ENCODE peak calls at places on chromosomes 7 and 10, in eight cellular contexts. R, K, D, F, H, M, X and J are unnamed samples.

GRCh38 chr10:110758898-110759297 is 112.8 kb upstream of the PDCD4 start:
- DNase-seq in F (no peak), M (peak), X (no peak), D (no peak), K (peak), R (no peak), H (no peak), J (no peak)

GRCh38 chr10:112137381-112137987 is 46.1 kb downstream of the GPAM start:
- DNase-seq in H (peak), M (peak), K (peak), X (peak), D (peak), F (peak), R (peak), J (peak)

GRCh38 chr10:24393206-24393605 is 184.3 kb downstream of the KIAA1217 start:
- DNase-seq in K (no peak), M (no peak), R (no peak), F (no peak), H (no peak), D (no peak), X (no peak), J (no peak)

GRCh38 chr10:32687116-32687515 is 241.2 kb downstream of the CCDC7 start:
- DNase-seq in F (no peak), H (no peak), D (no peak), K (no peak), X (no peak), R (no peak), M (no peak), J (no peak)

GRCh38 chr7:50534690-50535290 is 30.4 kb downstream of the DDC start:
- DNase-seq in F (no peak), R (no peak), M (peak), H (no peak), K (peak), D (no peak), X (peak), J (no peak)

GRCh38 chr10:115948415-115948814 is 324.6 kb downstream of the GFRA1 start:
- DNase-seq in H (no peak), M (no peak), R (no peak), D (no peak), F (no peak), X (no peak), K (peak), J (peak)

GRCh38 chr7:74134117-74134539 is 40.0 kb upstream of the EIF4H start:
- DNase-seq in F (no peak), R (no peak), X (no peak), H (no peak), D (no peak), M (no peak), K (no peak), J (no peak)

GRCh38 chr10:109275970-109276369 is 647.3 kb downstream of the XPNPEP1 start:
- DNase-seq in R (no peak), K (no peak), H (no peak), F (no peak), D (no peak), M (no peak), X (no peak), J (no peak)

GRCh38 chr7:36408589-36408988 is 18.9 kb downstream of the ANLN start:
- DNase-seq in H (no peak), K (no peak), R (no peak), D (no peak), F (no peak), M (no peak), X (no peak), J (no peak)

GRCh38 chr10:117477961-117478670 is 64.4 kb upstream of the EMX2 start:
- DNase-seq in R (no peak), M (no peak), D (no peak), F (no peak), H (no peak), X (no peak), K (peak), J (no peak)

GRCh38 chr7:25353191-25353590 is 124.9 kb upstream of the NPVF start:
- DNase-seq in R (no peak), D (no peak), X (no peak), F (no peak), H (no peak), K (peak), M (no peak), J (no peak)

GRCh38 chr10:28839600-28840007 is 162.3 kb downstream of the BAMBI start:
- DNase-seq in K (peak), D (no peak), F (peak), X (peak), M (peak), H (no peak), R (no peak), J (no peak)

GRCh38 chr10:114022292-114022691 is 21.4 kb upstream of the ADRB1 start:
- DNase-seq in H (peak), X (no peak), R (no peak), F (peak), D (no peak), K (no peak), M (no peak), J (no peak)

GRCh38 chr10:96417432-96417831 is 58.6 kb upstream of the OPALIN start:
- DNase-seq in F (no peak), M (no peak), K (peak), X (no peak), D (no peak), R (no peak), H (no peak), J (peak)

GRCh38 chr7:2037805-2038635 is 194.7 kb downstream of the MAD1L1 start:
- DNase-seq in H (peak), F (peak), R (no peak), D (no peak), X (peak), K (peak), M (no peak), J (peak)
- H3K4me3 ChIP-seq in H (no peak), F (peak), R (peak), D (no peak), X (no peak), K (no peak), M (no peak), J (no peak)

GRCh38 chr7:30751257-30751650 is 681 bp upstream of the INMT start:
- DNase-seq in R (no peak), H (no peak), D (no peak), K (no peak), M (no peak), F (no peak), X (no peak), J (no peak)

GRCh38 chr7:30752484-30752883 is 549 bp downstream of the INMT start:
- DNase-seq in H (no peak), X (no peak), F (no peak), R (no peak), M (no peak), D (no peak), K (no peak), J (no peak)

GRCh38 chr7:30752979-30753378 is 1.0 kb downstream of the INMT start:
- DNase-seq in H (peak), F (peak), D (no peak), R (no peak), X (peak), M (no peak), K (no peak), J (no peak)

GRCh38 chr7:30750574-30751256 is 1.2 kb upstream of the INMT start:
- DNase-seq in R (no peak), F (peak), K (no peak), D (no peak), H (peak), X (peak), M (peak), J (no peak)

DNA sequence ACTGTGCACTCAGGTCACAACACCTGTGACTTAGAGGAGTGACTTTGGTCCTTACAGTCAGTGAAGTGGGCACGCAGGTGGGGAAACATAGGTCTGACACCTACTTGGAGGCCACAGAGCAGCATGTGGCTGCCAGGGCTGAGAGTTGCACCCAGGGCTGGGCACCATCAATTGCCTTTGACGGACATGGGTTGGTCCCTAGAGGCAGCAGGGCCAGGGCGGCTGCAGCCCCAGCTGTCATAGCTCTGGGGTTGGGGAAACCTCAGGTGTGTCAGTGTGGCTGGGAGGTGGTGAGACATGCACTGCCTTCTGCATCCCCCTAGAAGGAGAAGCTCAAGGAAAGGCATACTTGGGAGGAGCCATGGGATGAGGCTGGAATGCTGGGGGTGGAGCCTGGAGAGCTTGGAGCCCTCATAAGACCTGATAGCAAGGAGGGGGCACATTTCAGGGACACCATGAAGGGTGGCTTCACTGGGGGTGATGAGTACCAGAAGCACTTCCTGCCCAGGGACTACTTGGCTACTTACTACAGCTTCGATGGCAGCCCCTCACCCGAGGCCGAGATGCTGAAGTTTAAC is at the start of gene INMT:
- DNase-seq in F (peak), H (no peak), X (peak), K (no peak), R (no peak), D (no peak), M (no peak), J (no peak)
- H3K4me3 ChIP-seq in F (peak), H (peak), X (peak), K (no peak), R (no peak), D (no peak), M (no peak), J (no peak)

GRCh38 chr7:154306036-154306435 is 253.8 kb downstream of the DPP6 start:
- DNase-seq in H (no peak), M (no peak), F (no peak), R (no peak), D (no peak), X (no peak), K (no peak), J (no peak)
- H3K4me3 ChIP-seq in H (no peak), M (no peak), F (no peak), R (no peak), D (no peak), X (no peak), K (no peak), J (no peak)

GRCh38 chr7:1026721-1027151 is 17.6 kb upstream of the GPR146 start:
- DNase-seq in K (no peak), X (no peak), D (no peak), R (no peak), F (no peak), M (no peak), H (no peak), J (peak)
- H3K4me3 ChIP-seq in K (no peak), X (no peak), D (no peak), R (no peak), F (no peak), M (no peak), H (peak), J (peak)

GRCh38 chr10:20115929-20116328 is 299.7 kb downstream of the PLXDC2 start:
- DNase-seq in H (no peak), M (no peak), D (no peak), K (no peak), R (no peak), X (no peak), F (no peak), J (no peak)
- H3K4me3 ChIP-seq in H (no peak), M (no peak), D (no peak), K (no peak), R (no peak), X (no peak), F (no peak), J (no peak)